ENCODE peak calls at places on chromosomes 12 and 14, in six cellular contexts. X, W, K, Z, U and O are unnamed samples.
A peak's percentile ranks its signal among the peaks of the same experiment; 100 is the strongest.

GRCh38 chr12:57591567-57592325 is 754 bp downstream of the PIP4K2C start:
- DNase-seq in X (no peak), W (no peak), K (no peak), Z (no peak), U (peak; percentile 54), O (peak; percentile 22)

GRCh38 chr14:51517116-51517515 is 134.6 kb upstream of the FRMD6 start:
- DNase-seq in X (no peak), W (no peak), K (no peak), Z (no peak), U (no peak), O (no peak)

GRCh38 chr12:107318804-107319535 is 225.6 kb upstream of the CRY1 start:
- DNase-seq in X (peak; percentile 50), W (no peak), K (peak; percentile 66), Z (peak; percentile 48), U (no peak), O (peak; percentile 59)

GRCh38 chr14:60331201-60332045 is 82.4 kb downstream of the PPM1A start:
- DNase-seq in X (peak; percentile 90), W (peak; percentile 67), K (peak; percentile 72), Z (peak; percentile 78), U (peak; percentile 54), O (peak; percentile 82)

GRCh38 chr12:39296496-39296895 is 146.4 kb downstream of the KIF21A start:
- DNase-seq in X (no peak), W (no peak), K (no peak), Z (no peak), U (no peak), O (no peak)

GRCh38 chr14:72739446-72740405 is 154.2 kb downstream of the DPF3 start:
- DNase-seq in X (no peak), W (no peak), K (no peak), Z (no peak), U (no peak), O (no peak)

GRCh38 chr14:65251213-65251612 is 148.9 kb upstream of the MAX start:
- DNase-seq in X (no peak), W (no peak), K (no peak), Z (no peak), U (no peak), O (peak; percentile 36)

GRCh38 chr12:13713746-13714400 is 267.5 kb downstream of the GRIN2B start:
- DNase-seq in X (no peak), W (no peak), K (peak; percentile 13), Z (no peak), U (no peak), O (no peak)

GRCh38 chr14:61643546-61643945 is 51.8 kb upstream of the HIF1A start:
- DNase-seq in X (no peak), W (no peak), K (no peak), Z (no peak), U (no peak), O (no peak)

GRCh38 chr14:53333809-53334208 is 180.7 kb upstream of the DDHD1 start:
- DNase-seq in X (no peak), W (no peak), K (no peak), Z (no peak), U (no peak), O (no peak)

GRCh38 chr14:34536951-34537676 is 2.4 kb downstream of the EAPP start:
- DNase-seq in X (no peak), W (no peak), K (no peak), Z (no peak), U (no peak), O (no peak)

GRCh38 chr12:32896438-32897275 is at the start of gene PKP2:
- DNase-seq in X (peak; percentile 85), W (peak; percentile 62), K (peak; percentile 49), Z (peak; percentile 36), U (peak; percentile 93), O (no peak)

GRCh38 chr14:69316449-69317391 is 56.8 kb downstream of the GALNT16 start:
- DNase-seq in X (peak; percentile 1), W (no peak), K (peak; percentile 85), Z (peak; percentile 7), U (no peak), O (no peak)

GRCh38 chr12:114848661-114849060 is 164.7 kb upstream of the TBX3 start:
- DNase-seq in X (no peak), W (no peak), K (peak; percentile 44), Z (no peak), U (no peak), O (no peak)

GRCh38 chr14:21227981-21228380 is 41.3 kb downstream of the HNRNPC start:
- DNase-seq in X (no peak), W (no peak), K (no peak), Z (no peak), U (no peak), O (no peak)

GRCh38 chr12:80829767-80830166 is 108.0 kb downstream of the LIN7A start:
- DNase-seq in X (no peak), W (no peak), K (no peak), Z (no peak), U (no peak), O (no peak)

GRCh38 chr12:54258286-54258685 is 21.6 kb downstream of the CBX5 start:
- DNase-seq in X (no peak), W (no peak), K (no peak), Z (no peak), U (no peak), O (no peak)

GRCh38 chr14:20662968-20663731 is 21.2 kb upstream of the RNASE4 start:
- DNase-seq in X (peak; percentile 94), W (peak; percentile 92), K (peak; percentile 99), Z (peak; percentile 49), U (peak; percentile 54), O (peak; percentile 68)

GRCh38 chr12:103841690-103842584 is 903 bp upstream of the NT5DC3 start:
- DNase-seq in X (peak; percentile 70), W (peak; percentile 49), K (peak; percentile 85), Z (peak; percentile 16), U (peak; percentile 72), O (peak; percentile 93)

GRCh38 chr12:24560867-24561266 is 388.0 kb downstream of the BCAT1 start:
- DNase-seq in X (no peak), W (no peak), K (no peak), Z (no peak), U (no peak), O (no peak)

GRCh38 chr12:34399631-34400422 is 377.5 kb downstream of the ALG10 start:
- DNase-seq in X (peak; percentile 4), W (no peak), K (no peak), Z (no peak), U (peak; percentile 1), O (no peak)

GRCh38 chr12:83808591-83808990 is 1104.0 kb downstream of the SLC6A15 start:
- DNase-seq in X (no peak), W (no peak), K (no peak), Z (no peak), U (no peak), O (no peak)

GRCh38 chr12:55935742-55936151 is 4.8 kb downstream of the DGKA start:
- DNase-seq in X (peak; percentile 34), W (no peak), K (no peak), Z (no peak), U (no peak), O (no peak)

GRCh38 chr14:85475113-85475512 is 54.8 kb upstream of the FLRT2 start:
- DNase-seq in X (no peak), W (no peak), K (no peak), Z (peak; percentile 94), U (no peak), O (no peak)

GRCh38 chr14:20970983-20971704 is 15.9 kb downstream of the RNASE2 start:
- DNase-seq in X (peak; percentile 91), W (peak; percentile 65), K (peak; percentile 87), Z (peak; percentile 86), U (peak; percentile 80), O (peak; percentile 91)

GRCh38 chr14:54366726-54367707 is 29.8 kb upstream of the CDKN3 start:
- DNase-seq in X (peak; percentile 46), W (peak; percentile 49), K (peak; percentile 73), Z (peak; percentile 69), U (peak; percentile 53), O (peak; percentile 58)
- TF ChIP-seq CTCF in X (peak; percentile 10), W (peak; percentile 93), K (peak; percentile 71), Z (peak; percentile 59), U (peak; percentile 64), O (peak; percentile 59)

DNA sequence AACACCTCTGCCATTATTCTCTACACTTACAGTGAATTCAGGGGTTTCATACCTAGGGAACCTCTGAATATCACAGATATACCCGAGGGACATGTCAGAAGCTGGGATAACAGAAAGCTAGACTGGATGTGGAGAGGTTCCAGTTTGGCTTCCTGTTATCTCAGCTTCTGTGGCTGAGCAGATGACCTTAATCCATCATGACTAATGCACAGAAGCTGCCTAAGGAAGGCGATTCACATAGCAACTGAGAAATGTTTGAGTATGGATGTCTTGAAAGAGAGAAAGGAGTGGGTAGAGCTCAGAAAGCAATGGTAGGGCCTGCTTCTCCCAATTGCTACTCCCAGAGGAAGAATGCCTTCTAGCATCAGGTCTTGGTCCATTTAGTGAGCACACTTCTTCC is 187.6 kb downstream of the RMST start:
- DNase-seq in X (no peak), W (no peak), K (no peak), Z (no peak), U (no peak), O (no peak)
- TF ChIP-seq MAX in X (no peak), W (no peak), K (no peak), Z (no peak), U (no peak), O (no peak)

GRCh38 chr12:121190523-121191031 is 19.4 kb upstream of the P2RX4 start:
- DNase-seq in X (no peak), W (no peak), K (no peak), Z (peak; percentile 85), U (no peak), O (peak; percentile 56)

GRCh38 chr12:121189887-121190155 is 20.1 kb upstream of the P2RX4 start:
- DNase-seq in X (no peak), W (no peak), K (no peak), Z (no peak), U (no peak), O (no peak)

GRCh38 chr12:121188227-121188626 is 21.7 kb upstream of the P2RX4 start:
- DNase-seq in X (no peak), W (no peak), K (no peak), Z (no peak), U (no peak), O (no peak)

GRCh38 chr12:121187501-121187900 is 22.4 kb upstream of the P2RX4 start:
- DNase-seq in X (no peak), W (no peak), K (no peak), Z (peak; percentile 33), U (no peak), O (no peak)

DNA sequence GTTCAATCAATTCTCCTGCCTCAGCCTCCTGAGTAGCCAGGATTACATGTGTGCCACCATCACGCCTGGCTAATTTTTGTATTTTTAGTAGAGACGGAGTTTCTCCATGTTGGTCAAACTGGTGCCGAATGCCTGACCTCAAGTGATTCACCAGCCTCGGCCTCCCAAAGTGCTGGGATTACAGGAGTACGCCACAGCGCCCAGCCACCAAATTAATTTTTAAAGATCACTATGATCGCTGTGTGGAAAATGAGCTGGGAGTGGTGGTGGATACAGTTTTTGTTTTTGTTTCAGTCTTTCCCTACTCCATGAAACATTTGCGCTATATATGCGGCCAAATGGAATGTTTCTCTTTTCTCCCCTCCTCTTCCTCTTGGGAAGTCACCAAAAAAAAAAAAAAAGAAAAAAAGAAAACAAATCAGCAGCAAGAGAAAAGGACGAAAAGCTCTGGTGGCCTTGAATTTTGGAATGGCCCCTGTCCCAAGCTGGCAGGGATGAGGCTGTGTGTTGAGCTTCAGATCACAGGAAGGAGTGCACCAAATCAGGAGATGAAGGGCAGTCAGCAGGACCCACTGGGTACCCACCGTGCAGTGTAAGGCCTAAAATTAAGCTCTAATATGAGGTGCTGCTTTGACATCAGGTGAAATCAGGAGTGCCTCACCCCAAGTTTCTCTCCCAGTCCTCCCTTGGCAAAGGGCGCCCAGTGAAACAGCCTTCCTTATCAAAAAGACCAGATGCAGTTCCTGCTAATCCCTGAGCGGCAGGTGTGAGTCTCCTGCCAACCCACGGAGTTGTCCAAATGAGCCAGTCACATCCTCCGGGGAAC is 20.7 kb upstream of the P2RX4 start:
- DNase-seq in X (no peak), W (no peak), K (no peak), Z (peak; percentile 51), U (peak; percentile 66), O (no peak)
- TF ChIP-seq CTCF in X (no peak), W (no peak), K (no peak), Z (no peak), U (no peak), O (no peak)

GRCh38 chr12:105659355-105660075 is 329.0 kb downstream of the C12orf75 start:
- DNase-seq in X (no peak), W (no peak), K (no peak), Z (peak; percentile 20), U (no peak), O (no peak)
- TF ChIP-seq MAX in X (no peak), W (no peak), K (no peak), Z (no peak), U (no peak), O (no peak)